ENCODE peak calls at places on chromosomes 3 and 15, in four cellular contexts. One of them, this sample, is unnamed.

GRCh38 chr3:58032186-58032585 is 24.0 kb downstream of the FLNB start:
- DNase-seq in GM23248: peak; percentile 85
- DNase-seq in caudate nucleus: no peak
- DNase-seq in stimulated activated CD4-positive, alpha-beta T cell treated with anti-CD3 and anti-CD28 coated beads, Interleukin-2, amount 100 ng/mL, for 48 hours: no peak
- DNase-seq in this sample: peak; percentile 70

GRCh38 chr3:134873789-134874188 is 78.7 kb downstream of the EPHB1 start:
- DNase-seq in GM23248: no peak
- DNase-seq in caudate nucleus: no peak
- DNase-seq in stimulated activated CD4-positive, alpha-beta T cell treated with anti-CD3 and anti-CD28 coated beads, Interleukin-2, amount 100 ng/mL, for 48 hours: no peak
- DNase-seq in this sample: no peak

GRCh38 chr15:70539912-70540520 is 223.3 kb downstream of the UACA start:
- DNase-seq in GM23248: no peak
- DNase-seq in caudate nucleus: no peak
- DNase-seq in stimulated activated CD4-positive, alpha-beta T cell treated with anti-CD3 and anti-CD28 coated beads, Interleukin-2, amount 100 ng/mL, for 48 hours: no peak
- DNase-seq in this sample: no peak

GRCh38 chr3:112143689-112144088 is 10.6 kb upstream of the GCSAM start:
- DNase-seq in GM23248: no peak
- DNase-seq in caudate nucleus: no peak
- DNase-seq in stimulated activated CD4-positive, alpha-beta T cell treated with anti-CD3 and anti-CD28 coated beads, Interleukin-2, amount 100 ng/mL, for 48 hours: no peak
- DNase-seq in this sample: no peak

GRCh38 chr3:50251220-50251619 is 15.2 kb downstream of the GNAI2 start:
- DNase-seq in GM23248: peak; percentile 96
- DNase-seq in caudate nucleus: no peak
- DNase-seq in stimulated activated CD4-positive, alpha-beta T cell treated with anti-CD3 and anti-CD28 coated beads, Interleukin-2, amount 100 ng/mL, for 48 hours: no peak
- DNase-seq in this sample: peak; percentile 68

GRCh38 chr3:174533286-174533685 is 325.8 kb upstream of the NAALADL2 start:
- DNase-seq in GM23248: peak; percentile 77
- DNase-seq in caudate nucleus: no peak
- DNase-seq in stimulated activated CD4-positive, alpha-beta T cell treated with anti-CD3 and anti-CD28 coated beads, Interleukin-2, amount 100 ng/mL, for 48 hours: no peak
- DNase-seq in this sample: peak; percentile 81

GRCh38 chr3:47096955-47097354 is 67.0 kb downstream of the SETD2 start:
- DNase-seq in GM23248: peak; percentile 79
- DNase-seq in caudate nucleus: no peak
- DNase-seq in stimulated activated CD4-positive, alpha-beta T cell treated with anti-CD3 and anti-CD28 coated beads, Interleukin-2, amount 100 ng/mL, for 48 hours: no peak
- DNase-seq in this sample: peak; percentile 68

GRCh38 chr15:63323798-63324651 is 46.6 kb downstream of the APH1B start:
- DNase-seq in GM23248: peak; percentile 67
- DNase-seq in caudate nucleus: no peak
- DNase-seq in stimulated activated CD4-positive, alpha-beta T cell treated with anti-CD3 and anti-CD28 coated beads, Interleukin-2, amount 100 ng/mL, for 48 hours: no peak
- DNase-seq in this sample: peak; percentile 29

GRCh38 chr15:101251830-101252820 is at the start of gene CHSY1:
- DNase-seq in GM23248: peak; percentile 97
- DNase-seq in caudate nucleus: peak; percentile 57
- DNase-seq in stimulated activated CD4-positive, alpha-beta T cell treated with anti-CD3 and anti-CD28 coated beads, Interleukin-2, amount 100 ng/mL, for 48 hours: peak; percentile 81
- DNase-seq in this sample: peak; percentile 93

GRCh38 chr3:129521702-129522101 is 6.7 kb upstream of the RHO start:
- DNase-seq in GM23248: no peak
- DNase-seq in caudate nucleus: no peak
- DNase-seq in stimulated activated CD4-positive, alpha-beta T cell treated with anti-CD3 and anti-CD28 coated beads, Interleukin-2, amount 100 ng/mL, for 48 hours: no peak
- DNase-seq in this sample: no peak

GRCh38 chr15:101124731-101125558 is 126.9 kb downstream of the CHSY1 start:
- DNase-seq in GM23248: peak; percentile 99
- DNase-seq in caudate nucleus: no peak
- DNase-seq in stimulated activated CD4-positive, alpha-beta T cell treated with anti-CD3 and anti-CD28 coated beads, Interleukin-2, amount 100 ng/mL, for 48 hours: no peak
- DNase-seq in this sample: peak; percentile 94